ENCODE peak calls at places on chromosomes 1 and 21, in four cellular contexts. A is HepG2, F is GM12878, Y is K562. U is an unnamed sample.
A peak's percentile ranks its signal among the peaks of the same experiment; 100 is the strongest.

GRCh38 chr1:18907021-18907913 is 4.9 kb upstream of the ALDH4A1 start:
- DNase-seq in A (peak; percentile 40), F (no peak), Y (peak; percentile 68), U (peak; percentile 54)

GRCh38 chr21:37074195-37074510 is 1.1 kb downstream of the TTC3 start:
- DNase-seq in A (no peak), F (no peak), Y (no peak), U (peak; percentile 20)

GRCh38 chr1:99546432-99547416 is 99.2 kb upstream of the PALMD start:
- DNase-seq in A (no peak), F (no peak), Y (no peak), U (no peak)

GRCh38 chr21:18274370-18274769 is 29.7 kb downstream of the CHODL start:
- DNase-seq in A (no peak), F (no peak), Y (no peak), U (no peak)

GRCh38 chr1:15100369-15101111 is 53.0 kb upstream of the TMEM51 start:
- DNase-seq in A (peak; percentile 20), F (no peak), Y (peak; percentile 72), U (peak; percentile 73)

GRCh38 chr1:115469703-115470476 is 131.8 kb upstream of the NGF start:
- DNase-seq in A (peak; percentile 8), F (no peak), Y (peak; percentile 80), U (peak; percentile 82)

GRCh38 chr1:44084998-44085675 is 33.5 kb upstream of the KLF17 start:
- DNase-seq in A (no peak), F (no peak), Y (no peak), U (no peak)

GRCh38 chr21:45409466-45410150 is 4.6 kb downstream of the COL18A1 start:
- DNase-seq in A (peak; percentile 80), F (no peak), Y (no peak), U (no peak)

GRCh38 chr1:190365283-190365682 is 112.4 kb downstream of the BRINP3 start:
- DNase-seq in A (no peak), F (no peak), Y (no peak), U (no peak)

GRCh38 chr21:29671728-29672127 is 268.1 kb downstream of the GRIK1 start:
- DNase-seq in A (no peak), F (no peak), Y (no peak), U (no peak)

GRCh38 chr1:73910466-73910865 is 287.5 kb downstream of the LRRIQ3 start:
- DNase-seq in A (no peak), F (no peak), Y (no peak), U (no peak)

GRCh38 chr1:183731151-183731550 is 73.8 kb upstream of the RGL1 start:
- DNase-seq in A (no peak), F (no peak), Y (no peak), U (no peak)

GRCh38 chr1:201740086-201740541 is 88.8 kb upstream of the IPO9 start:
- DNase-seq in A (no peak), F (no peak), Y (no peak), U (no peak)

GRCh38 chr21:35923971-35924370 is 136.4 kb downstream of the SETD4 start:
- DNase-seq in A (no peak), F (no peak), Y (no peak), U (no peak)

GRCh38 chr1:209657140-209657879 is 5.1 kb upstream of the LAMB3 start:
- DNase-seq in A (no peak), F (no peak), Y (no peak), U (no peak)

GRCh38 chr1:244010191-244010590 is 40.9 kb upstream of the ZBTB18 start:
- DNase-seq in A (no peak), F (no peak), Y (no peak), U (peak; percentile 31)

GRCh38 chr1:202848191-202848542 is 37.4 kb downstream of the PCAT6 start:
- DNase-seq in A (no peak), F (peak; percentile 19), Y (no peak), U (no peak)

GRCh38 chr1:224623743-224624333 is 7.7 kb downstream of the CNIH3 start:
- DNase-seq in A (no peak), F (peak; percentile 20), Y (no peak), U (no peak)
- TF ChIP-seq BHLHE40 in A (no peak), F (no peak), Y (no peak), U (no peak)

GRCh38 chr1:9302745-9303524 is 10.2 kb downstream of the SPSB1 start:
- DNase-seq in A (no peak), F (no peak), Y (no peak), U (no peak)
- TF ChIP-seq TARDBP in A (no peak), F (no peak), Y (no peak), U (no peak)

GRCh38 chr1:5525597-5526384 is 466.4 kb downstream of the NPHP4 start:
- DNase-seq in A (no peak), F (no peak), Y (peak; percentile 3), U (no peak)
- TF ChIP-seq FOXK2 in A (no peak), F (no peak), Y (no peak), U (no peak)

GRCh38 chr1:219206350-219206749 is 32.7 kb downstream of the LYPLAL1 start:
- DNase-seq in A (no peak), F (no peak), Y (no peak), U (no peak)
- TF ChIP-seq BHLHE40 in A (no peak), F (no peak), Y (no peak), U (no peak)

GRCh38 chr1:111553199-111553598 is 49.8 kb upstream of the ADORA3 start:
- DNase-seq in A (no peak), F (no peak), Y (no peak), U (no peak)
- TF ChIP-seq TARDBP in A (no peak), F (no peak), Y (no peak), U (no peak)

GRCh38 chr1:175146535-175147213 is 45.9 kb downstream of the KIAA0040 start:
- DNase-seq in A (peak; percentile 31), F (no peak), Y (peak; percentile 89), U (peak; percentile 88)
- TF ChIP-seq FOXK2 in A (no peak), F (no peak), Y (no peak), U (no peak)

GRCh38 chr1:39370602-39371001 is 120.8 kb upstream of the BMP8A start:
- DNase-seq in A (no peak), F (no peak), Y (no peak), U (no peak)

GRCh38 chr1:39372105-39372504 is 119.3 kb upstream of the BMP8A start:
- DNase-seq in A (no peak), F (no peak), Y (no peak), U (no peak)

GRCh38 chr1:39368045-39368444 is 123.4 kb upstream of the BMP8A start:
- DNase-seq in A (no peak), F (no peak), Y (no peak), U (no peak)

GRCh38 chr1:39369568-39369967 is 121.9 kb upstream of the BMP8A start:
- DNase-seq in A (no peak), F (no peak), Y (no peak), U (no peak)
- TF ChIP-seq BHLHE40 in A (no peak), F (no peak), Y (no peak), U (no peak)

GRCh38 chr1:221862971-221863370 is 121.1 kb upstream of the DUSP10 start:
- DNase-seq in A (no peak), F (no peak), Y (no peak), U (no peak)
- TF ChIP-seq TARDBP in A (no peak), F (no peak), Y (no peak), U (no peak)

GRCh38 chr1:109933856-109934711 is 23.4 kb downstream of the CSF1 start:
- DNase-seq in A (peak; percentile 55), F (no peak), Y (no peak), U (no peak)
- TF ChIP-seq FOXK2 in A (no peak), F (no peak), Y (no peak), U (no peak)

U was measured in HEK293T.